ENCODE peak calls at places on chromosomes 16 and 17, in eight cellular contexts. L is left kidney; W is transverse colon; D is stimulated activated CD8-positive, alpha-beta memory T cell treated with anti-CD3 and anti-CD28 coated beads, Interleukin-7, amount 100 ng/mL, for 1 hour; P is LHCN-M2; N is ascending aorta; S is H7; A is NCI-H1436. T is an unnamed sample.

GRCh38 chr16:82769845-82770244 is 143.1 kb downstream of the CDH13 start:
- DNase-seq in L (no peak), W (no peak), D (no peak), P (peak; percentile 55), N (no peak), S (no peak), A (no peak), T (no peak)

GRCh38 chr17:6461246-6461645 is 17.0 kb downstream of the PIMREG start:
- DNase-seq in L (no peak), W (no peak), D (no peak), P (no peak), N (no peak), S (no peak), A (no peak), T (no peak)

GRCh38 chr16:83533193-83533592 is 274.6 kb upstream of the HSBP1 start:
- DNase-seq in L (peak; percentile 18), W (no peak), D (no peak), P (peak; percentile 82), N (no peak), S (no peak), A (no peak), T (no peak)

GRCh38 chr17:39563476-39563875 is 44.2 kb downstream of the NEUROD2 start:
- DNase-seq in L (peak; percentile 81), W (no peak), D (no peak), P (no peak), N (no peak), S (peak; percentile 68), A (peak; percentile 73), T (no peak)

GRCh38 chr17:10126554-10127493 is 71.6 kb downstream of the GAS7 start:
- DNase-seq in L (peak; percentile 64), W (no peak), D (no peak), P (no peak), N (no peak), S (peak; percentile 62), A (no peak), T (no peak)

GRCh38 chr17:82424001-82424862 is 5.8 kb upstream of the OGFOD3 start:
- DNase-seq in L (peak; percentile 61), W (peak; percentile 55), D (no peak), P (peak; percentile 52), N (no peak), S (peak; percentile 87), A (peak; percentile 49), T (peak; percentile 74)

GRCh38 chr16:3095869-3096268 is 3.2 kb downstream of the ZSCAN10 start:
- DNase-seq in L (no peak), W (peak; percentile 51), D (no peak), P (no peak), N (no peak), S (peak; percentile 80), A (no peak), T (peak; percentile 89)

GRCh38 chr17:3998436-3998835 is 34.2 kb upstream of the ATP2A3 start:
- DNase-seq in L (no peak), W (no peak), D (no peak), P (no peak), N (no peak), S (no peak), A (no peak), T (no peak)

GRCh38 chr17:4505187-4505586 is 6.5 kb downstream of the SPNS2 start:
- DNase-seq in L (no peak), W (no peak), D (no peak), P (no peak), N (no peak), S (no peak), A (no peak), T (no peak)

GRCh38 chr17:65868881-65869280 is 307.4 kb upstream of the AXIN2 start:
- DNase-seq in L (no peak), W (no peak), D (no peak), P (no peak), N (no peak), S (no peak), A (no peak), T (no peak)

GRCh38 chr17:38511126-38512108 is 83.2 kb downstream of the ARHGAP23 start:
- DNase-seq in L (no peak), W (no peak), D (no peak), P (peak; percentile 87), N (no peak), S (peak; percentile 67), A (no peak), T (no peak)

GRCh38 chr16:22425847-22426246 is 51.4 kb upstream of the CDR2 start:
- DNase-seq in L (no peak), W (no peak), D (no peak), P (no peak), N (no peak), S (peak; percentile 51), A (no peak), T (no peak)

T was measured in activated CD8-positive, alpha-beta memory T cell treated with anti-CD3 and anti-CD28 coated beads, Interleukin-2, amount 10 ng/mL, durations not matched to agents 7 days and 5 days.